ENCODE peak calls at places on chromosomes 13 and 19, in ten cellular contexts. B is thoracic aorta; E is iris pigment epithelial cell; I is midbrain; V is GF-D8; H is gastrocnemius medialis; Y is NCI-H1105; L is tibial nerve; D is activated CD4-positive, alpha-beta T cell treated with anti-CD3 and anti-CD28 coated beads for 36 hours; M is cardiac fibroblast. X is an unnamed sample.

GRCh38 chr19:3366104-3366760 is at the start of gene NFIC:
- DNase-seq in B (no peak), E (peak), I (peak), V (peak), H (peak), Y (peak), L (peak), D (peak), M (peak), X (peak)

GRCh38 chr19:7393459-7393858 is 44.7 kb downstream of the ARHGEF18 start:
- DNase-seq in B (no peak), E (no peak), I (no peak), V (no peak), H (no peak), Y (no peak), L (no peak), D (no peak), M (no peak), X (no peak)

GRCh38 chr13:21106089-21106488 is 44.7 kb upstream of the LATS2 start:
- DNase-seq in B (no peak), E (peak), I (no peak), V (no peak), H (no peak), Y (no peak), L (no peak), D (no peak), M (peak), X (no peak)

GRCh38 chr13:112892759-112893569 is 76.0 kb upstream of the MCF2L start:
- DNase-seq in B (no peak), E (no peak), I (no peak), V (peak), H (no peak), Y (no peak), L (no peak), D (peak), M (no peak), X (no peak)

GRCh38 chr19:48565090-48565489 is 13.1 kb downstream of the SULT2B1 start:
- DNase-seq in B (no peak), E (peak), I (no peak), V (no peak), H (no peak), Y (no peak), L (no peak), D (no peak), M (peak), X (no peak)

GRCh38 chr13:53683146-53683545 is 654.5 kb downstream of the OLFM4 start:
- DNase-seq in B (no peak), E (no peak), I (no peak), V (no peak), H (no peak), Y (no peak), L (no peak), D (no peak), M (no peak), X (no peak)

GRCh38 chr19:13953021-13953531 is 767 bp downstream of the DCAF15 start:
- DNase-seq in B (no peak), E (peak), I (no peak), V (no peak), H (no peak), Y (no peak), L (no peak), D (no peak), M (peak), X (peak)

GRCh38 chr13:97401421-97401820 is 32.5 kb upstream of the RAP2A start:
- DNase-seq in B (no peak), E (no peak), I (no peak), V (no peak), H (no peak), Y (no peak), L (no peak), D (no peak), M (no peak), X (no peak)

GRCh38 chr19:8363803-8364771 is at the start of gene ANGPTL4:
- DNase-seq in B (peak), E (peak), I (peak), V (no peak), H (peak), Y (no peak), L (peak), D (peak), M (peak), X (peak)

GRCh38 chr13:49791214-49791752 is 1.2 kb downstream of the KPNA3 start:
- DNase-seq in B (no peak), E (peak), I (peak), V (peak), H (no peak), Y (no peak), L (no peak), D (peak), M (peak), X (no peak)

GRCh38 chr13:95073826-95074345 is 227.4 kb downstream of the ABCC4 start:
- DNase-seq in B (no peak), E (peak), I (no peak), V (no peak), H (no peak), Y (no peak), L (no peak), D (no peak), M (no peak), X (no peak)

GRCh38 chr19:17325881-17326594 is 8.6 kb downstream of the ANO8 start:
- DNase-seq in B (peak), E (peak), I (peak), V (no peak), H (no peak), Y (no peak), L (peak), D (no peak), M (no peak), X (peak)

GRCh38 chr13:43006893-43007631 is 15.0 kb upstream of the EPSTI1 start:
- DNase-seq in B (no peak), E (peak), I (no peak), V (no peak), H (no peak), Y (no peak), L (no peak), D (no peak), M (peak), X (no peak)

GRCh38 chr13:22271963-22272362 is 601.1 kb downstream of the FGF9 start:
- DNase-seq in B (no peak), E (no peak), I (no peak), V (no peak), H (no peak), Y (no peak), L (no peak), D (no peak), M (no peak), X (no peak)

GRCh38 chr19:35462476-35462953 is 14.5 kb downstream of the FFAR2 start:
- DNase-seq in B (no peak), E (no peak), I (peak), V (peak), H (no peak), Y (no peak), L (no peak), D (peak), M (no peak), X (no peak)

GRCh38 chr19:2962018-2962670 is 15.2 kb upstream of the TLE6 start:
- DNase-seq in B (no peak), E (peak), I (peak), V (no peak), H (no peak), Y (peak), L (no peak), D (peak), M (peak), X (peak)

GRCh38 chr13:100045355-100045754 is 43.5 kb upstream of the PCCA start:
- DNase-seq in B (no peak), E (no peak), I (no peak), V (no peak), H (no peak), Y (no peak), L (no peak), D (no peak), M (no peak), X (no peak)

GRCh38 chr13:24678151-24678550 is 2.1 kb upstream of the ATP12A start:
- DNase-seq in B (no peak), E (no peak), I (no peak), V (no peak), H (no peak), Y (no peak), L (no peak), D (no peak), M (no peak), X (peak)

GRCh38 chr13:41835871-41836270 is 125.0 kb downstream of the VWA8 start:
- DNase-seq in B (no peak), E (peak), I (no peak), V (no peak), H (no peak), Y (no peak), L (no peak), D (no peak), M (peak), X (no peak)

GRCh38 chr13:75050419-75051066 is 431.4 kb downstream of the TBC1D4 start:
- DNase-seq in B (no peak), E (peak), I (no peak), V (no peak), H (no peak), Y (no peak), L (no peak), D (no peak), M (peak), X (no peak)